ENCODE peak calls at places on chromosome 16, in ten cellular contexts. C is CD8-positive, alpha-beta memory T cell; O is anterior cingulate cortex; B is heart left ventricle; L is choroid plexus epithelial cell; S is effector memory CD4-positive, alpha-beta T cell; P is naive B cell; J is central memory CD4-positive, alpha-beta T cell; Y is C1 segment of cervical spinal cord; N is lower lobe of right lung. X is an unnamed sample.

GRCh38 chr16:57255686-57256415 is 10.8 kb downstream of the ARL2BP start:
- DNase-seq in C (no peak), O (no peak), B (no peak), L (no peak), S (no peak), P (no peak), J (no peak), Y (no peak), N (no peak), X (no peak)

GRCh38 chr16:1932050-1933028 is 10.7 kb downstream of the MSRB1 start:
- DNase-seq in C (no peak), O (no peak), B (no peak), L (peak; percentile 30), S (no peak), P (no peak), J (no peak), Y (peak; percentile 15), N (no peak), X (no peak)

GRCh38 chr16:68400924-68401460 is 47.3 kb downstream of the SMPD3 start:
- DNase-seq in C (no peak), O (no peak), B (no peak), L (no peak), S (no peak), P (no peak), J (no peak), Y (no peak), N (peak; percentile 10), X (no peak)

GRCh38 chr16:85894266-85894665 is 4.7 kb upstream of the IRF8 start:
- DNase-seq in C (no peak), O (no peak), B (no peak), L (no peak), S (no peak), P (no peak), J (no peak), Y (no peak), N (no peak), X (no peak)

GRCh38 chr16:85082553-85083050 is 29.7 kb downstream of the CIBAR2 start:
- DNase-seq in C (no peak), O (no peak), B (no peak), L (no peak), S (no peak), P (no peak), J (no peak), Y (no peak), N (no peak), X (no peak)

GRCh38 chr16:1960665-1961630 is 1.6 kb downstream of the NDUFB10 start:
- DNase-seq in C (no peak), O (no peak), B (no peak), L (peak; percentile 45), S (no peak), P (no peak), J (peak; percentile 28), Y (no peak), N (peak; percentile 39), X (peak; percentile 27)

GRCh38 chr16:76487411-76488064 is 210.3 kb downstream of the CNTNAP4 start:
- DNase-seq in C (no peak), O (no peak), B (no peak), L (no peak), S (no peak), P (no peak), J (no peak), Y (no peak), N (no peak), X (no peak)

GRCh38 chr16:30664616-30665109 is 6.4 kb downstream of the FBRS start:
- DNase-seq in C (no peak), O (no peak), B (no peak), L (no peak), S (no peak), P (no peak), J (no peak), Y (no peak), N (no peak), X (no peak)

GRCh38 chr16:890217-890616 is 80.6 kb downstream of the LMF1 start:
- DNase-seq in C (no peak), O (no peak), B (no peak), L (no peak), S (no peak), P (no peak), J (no peak), Y (no peak), N (no peak), X (no peak)

GRCh38 chr16:57807252-57807967 is 5.1 kb upstream of the KIFC3 start:
- DNase-seq in C (no peak), O (no peak), B (no peak), L (peak; percentile 50), S (no peak), P (no peak), J (no peak), Y (no peak), N (no peak), X (no peak)

GRCh38 chr16:27414803-27415431 is 12.9 kb downstream of the IL21R start:
- DNase-seq in C (no peak), O (no peak), B (no peak), L (no peak), S (no peak), P (no peak), J (no peak), Y (no peak), N (no peak), X (no peak)

GRCh38 chr16:19338335-19338734 is 52.8 kb downstream of the CLEC19A start:
- DNase-seq in C (no peak), O (no peak), B (no peak), L (no peak), S (no peak), P (no peak), J (no peak), Y (no peak), N (no peak), X (no peak)

GRCh38 chr16:68776821-68777485 is 39.9 kb downstream of the CDH1 start:
- DNase-seq in C (no peak), O (no peak), B (no peak), L (peak; percentile 33), S (no peak), P (no peak), J (no peak), Y (no peak), N (no peak), X (no peak)

GRCh38 chr16:81581107-81581506 is 136.5 kb downstream of the CMIP start:
- DNase-seq in C (no peak), O (no peak), B (no peak), L (no peak), S (no peak), P (no peak), J (no peak), Y (no peak), N (peak; percentile 59), X (no peak)

GRCh38 chr16:46812781-46813555 is 18.0 kb downstream of the C16orf87 start:
- DNase-seq in C (no peak), O (no peak), B (no peak), L (no peak), S (no peak), P (no peak), J (no peak), Y (no peak), N (no peak), X (no peak)

GRCh38 chr16:66520406-66521194 is 29.3 kb downstream of the TK2 start:
- DNase-seq in C (no peak), O (no peak), B (peak; percentile 52), L (no peak), S (no peak), P (peak; percentile 40), J (no peak), Y (peak; percentile 27), N (peak; percentile 86), X (peak; percentile 19)

X was measured in GDM1.